ENCODE peak calls at places on chromosome 6, in six cellular contexts. S is colonic mucosa; B is lung; A is naive thymus-derived CD4-positive, alpha-beta T cell; Q is heart right ventricle; R is pancreas. I is an unnamed sample.

GRCh38 chr6:74467533-74468215 is 738.2 kb downstream of the COL12A1 start:
- DNase-seq in Q (no peak), A (no peak), R (no peak), S (no peak), B (no peak), I (no peak)

GRCh38 chr6:137938770-137939379 is 71.8 kb downstream of the TNFAIP3 start:
- DNase-seq in R (no peak), A (no peak), B (no peak), S (no peak), Q (no peak), I (no peak)

GRCh38 chr6:78611886-78612480 is 255.4 kb upstream of the IRAK1BP1 start:
- DNase-seq in B (no peak), A (no peak), R (no peak), S (no peak), Q (no peak), I (no peak)

GRCh38 chr6:117483645-117484016 is 1.2 kb downstream of the DCBLD1 start:
- DNase-seq in R (no peak), Q (no peak), S (no peak), A (no peak), B (no peak), I (no peak)

GRCh38 chr6:153602387-153602786 is 436.7 kb upstream of the OPRM1 start:
- DNase-seq in B (no peak), R (no peak), Q (no peak), A (no peak), S (no peak), I (no peak)

GRCh38 chr6:3504354-3504753 is 47.5 kb upstream of the SLC22A23 start:
- DNase-seq in Q (no peak), B (no peak), S (no peak), A (no peak), R (no peak), I (no peak)

GRCh38 chr6:166932616-166933015 is 23.7 kb downstream of the RNASET2 start:
- DNase-seq in A (no peak), B (no peak), R (no peak), S (no peak), Q (no peak), I (no peak)

GRCh38 chr6:35694462-35694861 is 5.7 kb upstream of the FKBP5 start:
- DNase-seq in S (no peak), B (no peak), Q (no peak), A (no peak), R (no peak), I (no peak)

GRCh38 chr6:125140808-125141207 is 12.8 kb upstream of the TPD52L1 start:
- DNase-seq in B (no peak), A (no peak), R (no peak), Q (no peak), S (no peak), I (no peak)

GRCh38 chr6:8082954-8083858 is 19.0 kb upstream of the BLOC1S5 start:
- DNase-seq in S (no peak), A (no peak), B (no peak), Q (no peak), R (peak; percentile 30), I (peak; percentile 29)

GRCh38 chr6:43798688-43799444 is 28.9 kb downstream of the VEGFA start:
- DNase-seq in Q (peak; percentile 56), A (no peak), B (peak; percentile 90), R (peak; percentile 92), S (peak; percentile 91), I (peak; percentile 97)

GRCh38 chr6:163943647-163944395 is 529.3 kb downstream of the QKI start:
- DNase-seq in S (no peak), R (no peak), B (no peak), Q (peak; percentile 37), A (no peak), I (no peak)

GRCh38 chr6:161476711-161477110 is 202.8 kb upstream of the AGPAT4 start:
- DNase-seq in Q (no peak), B (no peak), A (no peak), S (no peak), R (no peak), I (no peak)

GRCh38 chr6:38827024-38827423 is 111.9 kb downstream of the DNAH8 start:
- DNase-seq in B (no peak), A (no peak), Q (no peak), S (no peak), R (no peak), I (no peak)

GRCh38 chr6:8982659-8983058 is 547.3 kb upstream of the SLC35B3 start:
- DNase-seq in Q (no peak), S (no peak), R (no peak), B (no peak), A (no peak), I (no peak)

GRCh38 chr6:69796081-69796626 is 656 bp downstream of the LMBRD1 start:
- DNase-seq in A (peak; percentile 57), B (peak; percentile 43), R (no peak), Q (no peak), S (peak; percentile 74), I (peak; percentile 82)

GRCh38 chr6:138971601-138972000 is 16.5 kb downstream of the REPS1 start:
- DNase-seq in A (no peak), B (no peak), S (no peak), Q (no peak), R (no peak), I (no peak)

DNA sequence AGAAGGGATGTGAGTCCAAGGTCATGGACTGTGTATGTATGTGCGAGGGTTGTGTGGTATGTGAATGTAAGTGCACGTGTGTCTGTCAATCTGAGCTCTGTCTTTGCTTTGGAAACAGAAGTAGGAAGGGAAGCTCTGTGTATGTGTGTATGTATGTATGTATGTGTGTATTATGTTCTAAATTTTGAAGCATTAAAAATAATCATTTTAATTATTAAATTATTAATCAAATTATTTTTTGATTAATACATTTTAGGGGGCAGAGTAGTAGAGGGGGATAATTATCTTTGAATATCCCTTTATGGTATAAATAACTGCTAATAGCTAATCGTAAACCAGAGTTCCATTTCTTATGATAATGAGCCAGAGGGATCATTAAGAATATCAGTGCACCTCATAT is 42.8 kb downstream of the SH3BGRL2 start:
- DNase-seq in R (no peak), A (no peak), Q (no peak), B (no peak), S (no peak), I (no peak)
- H3K27me3 ChIP-seq in R (no peaks in the 10 kb centered on the region), A (no peaks in the 10 kb centered on the region), Q (no peaks in the 10 kb centered on the region), B (no peaks in the 10 kb centered on the region), S (no peaks in the 10 kb centered on the region), I (no peaks in the 10 kb centered on the region)

GRCh38 chr6:109736273-109737031 is 45.4 kb downstream of the FIG4 start:
- DNase-seq in Q (no peak), A (no peak), R (no peak), B (no peak), S (no peak), I (no peak)
- H3K27me3 ChIP-seq in Q (no peaks in the 10 kb centered on the region), A (no peaks in the 10 kb centered on the region), R (no peaks in the 10 kb centered on the region), B (no peaks in the 10 kb centered on the region), S (no peaks in the 10 kb centered on the region), I (no peaks in the 10 kb centered on the region)

GRCh38 chr6:41429506-41430504 is 94.4 kb downstream of the NCR2 start:
- DNase-seq in R (no peak), S (no peak), B (no peak), A (no peak), Q (no peak), I (no peak)
- H3K27me3 ChIP-seq in R (no peaks in the 10 kb centered on the region), S (peaks cover 14% of the 10 kb centered on the region), B (no peaks in the 10 kb centered on the region), A (peaks cover 6% of the 10 kb centered on the region), Q (peaks cover 3% of the 10 kb centered on the region), I (peaks cover 11% of the 10 kb centered on the region)

GRCh38 chr6:1609662-1610496 is at the start of gene FOXC1:
- DNase-seq in S (peak; percentile 91), A (no peak), R (peak; percentile 91), B (peak; percentile 82), Q (peak; percentile 89), I (peak; percentile 96)
- H3K27me3 ChIP-seq in S (peaks cover 83% of the 10 kb centered on the region), A (peaks cover 20% of the 10 kb centered on the region), R (peaks cover 8% of the 10 kb centered on the region), B (peaks cover 3% of the 10 kb centered on the region), Q (peaks cover 81% of the 10 kb centered on the region), I (no peaks in the 10 kb centered on the region)

GRCh38 chr6:127515234-127515793 is 3.8 kb downstream of the MTCL3 start:
- DNase-seq in S (no peak), Q (no peak), A (peak; percentile 13), R (no peak), B (no peak), I (no peak)
- H3K27me3 ChIP-seq in S (peaks cover 38% of the 10 kb centered on the region), Q (peaks cover 85% of the 10 kb centered on the region), A (no peaks in the 10 kb centered on the region), R (peaks cover 12% of the 10 kb centered on the region), B (no peaks in the 10 kb centered on the region), I (peaks cover 6% of the 10 kb centered on the region)

DNA sequence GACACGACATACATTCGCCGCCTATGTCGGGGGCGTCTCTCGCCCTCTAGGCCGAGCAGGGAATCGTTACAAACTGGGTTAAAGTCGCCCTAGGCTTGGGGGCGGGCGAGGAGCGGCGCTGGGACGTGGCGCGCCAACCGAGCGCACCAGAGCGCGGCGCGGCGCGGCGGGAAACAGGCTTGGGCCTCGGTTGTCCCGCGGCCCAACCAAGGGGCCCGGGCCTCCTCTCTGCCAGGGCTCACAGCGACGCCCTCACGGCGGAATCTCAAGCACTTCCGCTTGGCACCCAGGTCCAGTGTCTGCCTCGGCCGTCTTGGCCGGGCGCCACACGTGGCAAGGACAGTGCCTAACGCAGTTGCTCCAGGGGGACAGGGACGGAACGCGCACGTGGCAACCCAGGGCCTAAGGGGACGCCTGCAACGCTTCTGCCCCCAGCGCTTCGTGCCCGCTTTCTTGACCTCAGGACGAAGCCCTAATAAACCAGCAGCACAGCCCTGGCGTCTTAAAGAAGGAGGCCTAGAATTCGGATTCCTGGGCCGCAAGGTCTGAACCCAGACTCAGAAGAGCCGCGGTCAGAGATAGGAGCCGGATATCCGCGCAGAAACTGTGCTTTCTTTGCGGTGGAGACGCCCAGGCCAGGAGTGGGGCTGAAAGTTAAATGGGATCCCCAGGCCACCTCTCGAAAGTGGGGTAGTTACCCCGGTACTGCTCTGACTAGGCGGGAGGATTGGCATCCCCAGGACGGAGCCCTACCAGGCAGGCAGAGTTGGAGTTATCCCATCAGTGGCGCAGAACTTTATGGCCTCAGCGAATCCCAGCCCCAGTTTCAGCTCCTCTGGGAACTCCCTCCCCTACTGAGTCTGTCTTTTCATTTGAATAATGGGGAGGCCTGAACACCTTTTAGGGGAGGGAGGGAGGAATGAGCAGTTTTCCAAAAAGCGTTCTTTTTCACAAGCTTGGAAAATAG is 71.7 kb downstream of the NCR2 start:
- DNase-seq in S (no peak), R (no peak), A (no peak), B (peak; percentile 40), Q (peak; percentile 55), I (no peak)
- H3K27me3 ChIP-seq in S (no peaks in the 10 kb centered on the region), R (no peaks in the 10 kb centered on the region), A (no peaks in the 10 kb centered on the region), B (no peaks in the 10 kb centered on the region), Q (peaks cover 47% of the 10 kb centered on the region), I (peaks cover 63% of the 10 kb centered on the region)

GRCh38 chr6:99613398-99613704 is 6.7 kb downstream of the PRDM13 start:
- DNase-seq in B (no peak), S (peak; percentile 41), R (peak; percentile 34), A (no peak), Q (peak; percentile 34), I (no peak)
- H3K27me3 ChIP-seq in B (peaks cover 4% of the 10 kb centered on the region), S (peaks cover 96% of the 10 kb centered on the region), R (peaks cover 20% of the 10 kb centered on the region), A (peaks cover 26% of the 10 kb centered on the region), Q (peaks cover 100% of the 10 kb centered on the region), I (no peaks in the 10 kb centered on the region)

GRCh38 chr6:131693384-131693783 is 7.8 kb downstream of the OR2A4 start:
- DNase-seq in A (no peak), B (no peak), Q (no peak), S (no peak), R (no peak), I (no peak)
- H3K27me3 ChIP-seq in A (no peaks in the 10 kb centered on the region), B (peaks cover 3% of the 10 kb centered on the region), Q (no peaks in the 10 kb centered on the region), S (no peaks in the 10 kb centered on the region), R (no peaks in the 10 kb centered on the region), I (no peaks in the 10 kb centered on the region)

GRCh38 chr6:52403086-52403485 is 17.1 kb upstream of the EFHC1 start:
- DNase-seq in Q (no peak), S (no peak), B (no peak), R (no peak), A (no peak), I (no peak)
- H3K27me3 ChIP-seq in Q (no peaks in the 10 kb centered on the region), S (no peaks in the 10 kb centered on the region), B (no peaks in the 10 kb centered on the region), R (no peaks in the 10 kb centered on the region), A (no peaks in the 10 kb centered on the region), I (no peaks in the 10 kb centered on the region)